ENCODE peak calls at places on chromosomes 11 and 22, in six cellular contexts. J is activated naive CD8-positive, alpha-beta T cell treated with anti-CD3 and anti-CD28 coated beads for 36 hours; I is activated CD4-positive, alpha-beta T cell treated with anti-CD3 and anti-CD28 coated beads for 48 hours; P is neural crest cell; Y is RPMI8226; Z is CD4-positive, CD25-positive, alpha-beta regulatory T cell. X is an unnamed sample.

GRCh38 chr11:6201486-6201885 is 2.5 kb downstream of the OR52W1 start:
- DNase-seq in Y (no peak), P (no peak), J (no peak), Z (no peak), I (no peak), X (no peak)

GRCh38 chr11:15111215-15111614 is 3.5 kb upstream of the INSC start:
- DNase-seq in P (no peak), Y (no peak), J (no peak), I (no peak), Z (no peak), X (no peak)

GRCh38 chr11:6568191-6568918 is 35.1 kb downstream of the RRP8 start:
- DNase-seq in I (no peak), J (no peak), Y (peak), P (peak), Z (no peak), X (no peak)

GRCh38 chr11:134047586-134047999 is 21.3 kb upstream of the JAM3 start:
- DNase-seq in I (no peak), Y (no peak), Z (no peak), P (no peak), J (no peak), X (peak)

GRCh38 chr11:45063669-45064068 is 82.8 kb upstream of the PRDM11 start:
- DNase-seq in Y (no peak), I (no peak), Z (no peak), P (no peak), J (no peak), X (no peak)

GRCh38 chr11:12841946-12842630 is 167.0 kb upstream of the RASSF10 start:
- DNase-seq in Z (peak), J (no peak), Y (peak), P (no peak), I (no peak), X (no peak)

GRCh38 chr22:36166086-36166485 is 5.5 kb upstream of the APOL3 start:
- DNase-seq in I (no peak), P (no peak), Y (no peak), J (no peak), Z (no peak), X (no peak)

GRCh38 chr11:57792870-57793269 is 31.3 kb downstream of the CTNND1 start:
- DNase-seq in I (no peak), J (no peak), Z (peak), Y (no peak), P (no peak), X (no peak)

GRCh38 chr11:95140397-95141030 is 50.9 kb downstream of the ENDOD1 start:
- DNase-seq in J (no peak), Z (no peak), I (no peak), P (no peak), Y (no peak), X (no peak)

GRCh38 chr22:24736526-24737050 is 37.9 kb downstream of the PIWIL3 start:
- DNase-seq in P (no peak), J (no peak), I (no peak), Z (no peak), Y (no peak), X (no peak)

GRCh38 chr11:64998141-64998540 is 1.4 kb upstream of the BATF2 start:
- DNase-seq in P (no peak), Z (peak), I (peak), J (no peak), Y (no peak), X (no peak)

GRCh38 chr22:20424553-20424936 is 13.1 kb downstream of the SCARF2 start:
- DNase-seq in P (no peak), Y (no peak), I (no peak), J (no peak), Z (no peak), X (no peak)

GRCh38 chr22:17501679-17502285 is 61.5 kb upstream of the SLC25A18 start:
- DNase-seq in I (peak), P (peak), Y (peak), J (no peak), Z (peak), X (no peak)

GRCh38 chr11:109196016-109196415 is 226.0 kb upstream of the C11orf87 start:
- DNase-seq in Z (no peak), J (no peak), P (no peak), I (no peak), Y (no peak), X (no peak)

GRCh38 chr22:29032014-29032475 is 29.6 kb downstream of the C22orf31 start:
- DNase-seq in J (no peak), P (no peak), I (no peak), Y (no peak), Z (no peak), X (no peak)

GRCh38 chr22:36125994-36126531 is 34.5 kb downstream of the APOL3 start:
- DNase-seq in I (no peak), J (no peak), Y (no peak), P (no peak), Z (no peak), X (no peak)

GRCh38 chr11:73270089-73270854 is 1.9 kb upstream of the P2RY6 start:
- DNase-seq in J (no peak), I (no peak), P (no peak), Y (peak), Z (no peak), X (peak)

GRCh38 chr11:783581-784015 is 6.3 kb downstream of the CEND1 start:
- DNase-seq in P (peak), Z (peak), Y (no peak), J (no peak), I (no peak), X (peak)

GRCh38 chr11:10828407-10828806 is 19.7 kb upstream of the EIF4G2 start:
- DNase-seq in I (no peak), P (no peak), J (no peak), Z (no peak), Y (no peak), X (no peak)

GRCh38 chr11:10931761-10932700 is 74.2 kb upstream of the ZBED5 start:
- DNase-seq in Z (no peak), J (no peak), I (no peak), Y (no peak), P (no peak), X (peak)

GRCh38 chr11:99020324-99021225 is at the start of gene CNTN5:
- DNase-seq in P (peak), Y (peak), I (peak), Z (peak), J (peak), X (peak)

GRCh38 chr11:67060111-67060522 is 3.5 kb downstream of the RHOD start:
- DNase-seq in Y (no peak), J (no peak), Z (no peak), I (no peak), P (no peak), X (no peak)

GRCh38 chr11:62387381-62387780 is 31.5 kb upstream of the SCGB1A1 start:
- DNase-seq in Z (no peak), J (no peak), P (no peak), Y (no peak), I (no peak), X (no peak)

GRCh38 chr11:40273192-40273732 is 1186.2 kb downstream of the LRRC4C start:
- DNase-seq in P (no peak), I (no peak), Z (no peak), J (no peak), Y (no peak), X (no peak)

GRCh38 chr11:88629496-88629895 is 292.0 kb upstream of the CTSC start:
- DNase-seq in P (no peak), Y (no peak), I (no peak), J (no peak), Z (no peak), X (no peak)

GRCh38 chr11:63893355-63893754 is 23.6 kb downstream of the RCOR2 start:
- DNase-seq in Y (no peak), P (no peak), J (no peak), I (no peak), Z (no peak), X (no peak)

GRCh38 chr11:75689861-75690641 is 21.2 kb upstream of the MAP6 start:
- DNase-seq in Y (no peak), I (peak), J (peak), P (no peak), Z (peak), X (no peak)

GRCh38 chr11:12433571-12434061 is 56.2 kb downstream of the PARVA start:
- DNase-seq in Z (no peak), J (no peak), I (no peak), Y (no peak), P (no peak), X (no peak)

GRCh38 chr11:77195071-77195705 is 67.1 kb downstream of the MYO7A start:
- DNase-seq in I (no peak), J (no peak), P (no peak), Y (no peak), Z (no peak), X (no peak)